ENCODE peak calls at places on chromosomes 2 and 18, in six cellular contexts. Z is aorta, T is tibial artery, O is SJCRH30, H is prostate gland, X is heart right ventricle. P is an unnamed sample. For H3K4me1, the result is how much of the 10 kb centered on the place peaks cover.

GRCh38 chr2:41965173-41965875 is 82.5 kb upstream of the PKDCC start:
- DNase-seq in Z (no peak), T (peak), O (no peak), H (no peak), X (no peak), P (no peak)

GRCh38 chr18:3906072-3906471 is 456.1 kb downstream of the TGIF1 start:
- DNase-seq in Z (no peak), T (no peak), O (no peak), H (no peak), X (no peak), P (no peak)

GRCh38 chr2:1081411-1082225 is 131.0 kb downstream of the SNTG2 start:
- DNase-seq in Z (no peak), T (peak), O (no peak), H (peak), X (peak), P (no peak)

GRCh38 chr18:55763298-55763697 is 175.3 kb upstream of the TCF4 start:
- DNase-seq in Z (no peak), T (no peak), O (peak), H (no peak), X (no peak), P (no peak)

GRCh38 chr18:68431111-68431921 is 283.6 kb downstream of the TMX3 start:
- DNase-seq in Z (no peak), T (no peak), O (peak), H (no peak), X (no peak), P (no peak)

GRCh38 chr2:118123561-118124232 is 35.4 kb downstream of the INSIG2 start:
- DNase-seq in Z (peak), T (peak), O (no peak), H (no peak), X (no peak), P (no peak)

GRCh38 chr18:21745234-21745633 is 4.6 kb downstream of the MIB1 start:
- DNase-seq in Z (no peak), T (no peak), O (no peak), H (no peak), X (no peak), P (no peak)

GRCh38 chr2:100207411-100207885 is 65.1 kb upstream of the AFF3 start:
- DNase-seq in Z (no peak), T (no peak), O (no peak), H (no peak), X (no peak), P (no peak)

GRCh38 chr2:221135699-221136098 is 436.4 kb downstream of the EPHA4 start:
- DNase-seq in Z (no peak), T (no peak), O (no peak), H (no peak), X (no peak), P (no peak)

GRCh38 chr2:55371387-55371786 is 48.3 kb downstream of the CCDC88A start:
- DNase-seq in Z (no peak), T (no peak), O (no peak), H (no peak), X (no peak), P (no peak)

GRCh38 chr2:230891509-230891908 is 26.8 kb downstream of the ITM2C start:
- DNase-seq in Z (peak), T (no peak), O (no peak), H (no peak), X (no peak), P (no peak)

GRCh38 chr18:5376994-5377393 is 81.5 kb upstream of the ZBTB14 start:
- DNase-seq in Z (no peak), T (no peak), O (no peak), H (no peak), X (no peak), P (no peak)

GRCh38 chr2:173355132-173355865 is 627 bp downstream of the CDCA7 start:
- DNase-seq in Z (peak), T (no peak), O (peak), H (peak), X (peak), P (no peak)

GRCh38 chr2:73282924-73283544 is 1.2 kb downstream of the FBXO41 start:
- DNase-seq in Z (no peak), T (no peak), O (no peak), H (no peak), X (no peak), P (no peak)

GRCh38 chr18:75003089-75003488 is 205.8 kb downstream of the PTGR3 start:
- DNase-seq in Z (no peak), T (no peak), O (no peak), H (no peak), X (no peak), P (no peak)

GRCh38 chr18:73531601-73532000 is 616.0 kb downstream of the FBXO15 start:
- DNase-seq in Z (no peak), T (no peak), O (no peak), H (no peak), X (no peak), P (no peak)

GRCh38 chr18:31983020-31983419 is 35.6 kb upstream of the RNF125 start:
- DNase-seq in Z (no peak), T (peak), O (no peak), H (no peak), X (no peak), P (no peak)

GRCh38 chr2:111982822-111983221 is 72.2 kb upstream of the TMEM87B start:
- DNase-seq in Z (no peak), T (no peak), O (no peak), H (no peak), X (no peak), P (no peak)

GRCh38 chr18:31942301-31942998 is 478 bp downstream of the TRAPPC8 start:
- DNase-seq in Z (peak), T (peak), O (peak), H (peak), X (peak), P (peak)

GRCh38 chr2:99488999-99489757 is 639 bp downstream of the REV1 start:
- DNase-seq in Z (peak), T (peak), O (peak), H (peak), X (peak), P (peak)

GRCh38 chr2:173571021-173571821 is 216.5 kb downstream of the CDCA7 start:
- DNase-seq in Z (no peak), T (no peak), O (peak), H (peak), X (no peak), P (no peak)

GRCh38 chr2:187158452-187158851 is 289.6 kb downstream of the CALCRL start:
- DNase-seq in Z (no peak), T (no peak), O (no peak), H (no peak), X (no peak), P (no peak)

GRCh38 chr2:156031121-156031520 is 301.4 kb downstream of the NR4A2 start:
- DNase-seq in Z (no peak), T (no peak), O (no peak), H (no peak), X (no peak), P (no peak)

DNA sequence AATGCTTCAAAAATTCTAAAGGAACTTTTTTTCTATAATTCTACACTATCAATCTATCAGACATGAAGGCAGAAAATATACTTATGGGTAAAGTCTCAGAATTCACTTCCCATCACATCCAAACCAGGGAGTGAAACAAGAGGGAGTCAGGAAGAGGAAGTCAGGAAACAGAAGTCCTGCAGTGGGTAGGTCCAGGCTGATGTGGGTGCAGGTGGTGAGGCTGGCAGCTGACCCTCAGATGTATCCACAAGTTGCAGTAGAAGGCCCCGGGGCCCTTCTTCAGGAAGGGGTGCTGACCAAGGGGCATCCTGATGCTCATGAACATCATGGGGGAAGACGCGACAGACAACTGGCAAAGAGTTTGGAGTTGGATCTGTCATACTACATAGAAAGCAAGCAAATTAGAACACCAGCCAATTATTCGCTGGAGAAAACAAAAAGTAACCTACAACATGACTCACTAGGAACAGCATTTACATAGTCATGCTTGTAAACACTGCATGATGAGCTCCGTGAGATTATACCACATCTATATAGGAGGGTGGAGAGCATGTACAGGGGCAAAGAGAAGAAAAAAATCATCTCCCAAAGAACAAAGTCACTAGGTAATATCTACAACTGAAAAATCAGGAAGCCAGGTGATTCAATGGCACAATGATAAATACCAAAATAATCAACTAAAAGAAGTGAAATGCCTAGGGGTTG is 4.2 kb downstream of the UXS1 start:
- DNase-seq in Z (no peak), T (no peak), O (no peak), H (no peak), X (no peak), P (no peak)
- H3K27ac ChIP-seq in Z (no peak), T (no peak), O (no peak), H (no peak), X (no peak), P (no peak)

GRCh38 chr2:197425550-197425949 is 9.3 kb downstream of the SF3B1 start:
- DNase-seq in Z (no peak), T (no peak), O (no peak), H (no peak), X (no peak), P (no peak)

GRCh38 chr2:197427204-197427603 is 7.6 kb downstream of the SF3B1 start:
- DNase-seq in Z (no peak), T (no peak), O (no peak), H (no peak), X (no peak), P (no peak)

GRCh38 chr2:197426723-197427122 is 8.1 kb downstream of the SF3B1 start:
- DNase-seq in Z (no peak), T (no peak), O (no peak), H (no peak), X (no peak), P (no peak)

GRCh38 chr2:197427986-197428385 is 6.8 kb downstream of the SF3B1 start:
- DNase-seq in Z (no peak), T (no peak), O (no peak), H (no peak), X (no peak), P (no peak)

GRCh38 chr2:197423307-197423706 is 11.5 kb downstream of the SF3B1 start:
- DNase-seq in Z (no peak), T (no peak), O (no peak), H (no peak), X (no peak), P (no peak)
- H3K4me1 ChIP-seq in Z (under half), T (under half), O (under half), H (under half), X (under half), P (under half)

DNA sequence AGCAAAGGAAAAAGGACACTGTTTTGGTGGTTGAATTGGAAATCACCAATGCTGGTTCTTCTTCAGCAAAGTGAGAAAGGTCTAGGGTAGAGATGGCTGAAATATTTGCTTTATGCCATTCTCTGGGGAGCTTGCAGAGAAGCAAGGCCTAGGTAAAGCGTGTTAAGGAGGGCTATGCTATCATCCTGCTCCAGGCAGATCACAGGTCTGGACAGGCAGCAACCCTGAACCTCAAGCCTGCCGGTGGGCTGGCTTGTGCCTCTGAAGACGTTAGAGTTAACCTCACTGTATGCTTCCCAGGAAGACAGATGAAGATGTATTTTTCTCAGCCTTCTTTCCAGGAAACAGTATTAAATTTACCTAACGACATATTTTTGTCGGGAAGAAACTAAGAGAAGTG is 138.5 kb upstream of the LYPD6 start:
- DNase-seq in Z (no peak), T (no peak), O (no peak), H (no peak), X (no peak), P (no peak)
- H3K27ac ChIP-seq in Z (no peak), T (no peak), O (no peak), H (no peak), X (no peak), P (no peak)

GRCh38 chr2:181106789-181107418 is 126.5 kb downstream of the UBE2E3 start:
- DNase-seq in Z (no peak), T (no peak), O (no peak), H (no peak), X (no peak), P (no peak)

GRCh38 chr2:181105562-181105961 is 125.2 kb downstream of the UBE2E3 start:
- DNase-seq in Z (no peak), T (no peak), O (no peak), H (no peak), X (no peak), P (no peak)

GRCh38 chr2:181104512-181105121 is 124.2 kb downstream of the UBE2E3 start:
- DNase-seq in Z (no peak), T (no peak), O (peak), H (peak), X (no peak), P (no peak)

GRCh38 chr2:181103659-181104058 is 123.3 kb downstream of the UBE2E3 start:
- DNase-seq in Z (no peak), T (no peak), O (no peak), H (no peak), X (no peak), P (no peak)

DNA sequence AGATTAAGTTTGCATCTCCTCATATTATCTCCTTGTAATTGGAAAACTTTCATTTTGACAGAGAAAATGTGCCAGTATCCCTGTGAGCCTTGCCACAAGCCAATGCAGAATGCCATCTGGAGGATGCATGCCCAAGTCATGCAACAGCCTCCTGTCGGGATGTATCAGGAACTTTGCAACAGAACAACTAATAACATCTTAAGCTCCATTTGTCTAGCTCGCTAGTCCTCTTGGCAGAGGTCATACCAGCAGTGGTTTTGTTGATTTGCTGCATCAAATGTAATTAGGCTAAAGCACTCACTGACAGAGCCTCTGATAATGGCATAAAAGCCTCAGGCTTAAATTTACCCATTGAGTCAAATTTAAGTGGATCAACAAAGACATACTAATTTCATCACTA is 125.8 kb downstream of the UBE2E3 start:
- DNase-seq in Z (no peak), T (no peak), O (no peak), H (no peak), X (no peak), P (no peak)
- H3K4me1 ChIP-seq in Z (under half), T (under half), O (under half), H (under half), X (under half), P (under half)

DNA sequence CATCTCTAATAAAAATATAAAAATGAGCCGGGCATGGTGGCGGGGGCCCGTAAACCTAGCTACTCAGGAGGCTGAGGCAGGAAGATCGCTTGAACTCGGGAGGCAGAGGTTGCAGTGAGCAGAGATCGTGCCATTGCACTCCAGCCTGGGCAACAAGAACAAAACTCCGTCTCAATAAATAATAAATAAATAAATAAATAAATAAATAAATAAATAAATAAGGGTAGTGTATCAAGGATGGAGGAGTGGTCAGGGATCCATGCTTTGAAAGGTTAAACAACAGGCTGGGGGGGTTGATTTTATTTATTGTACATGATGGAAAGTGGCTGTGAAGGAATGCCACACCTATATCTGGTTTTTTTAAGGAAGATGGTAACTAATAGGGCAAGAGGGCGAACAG is 63.2 kb downstream of the AP1S3 start:
- DNase-seq in Z (no peak), T (no peak), O (no peak), H (no peak), X (no peak), P (no peak)
- H3K27ac ChIP-seq in Z (no peak), T (no peak), O (no peak), H (no peak), X (no peak), P (no peak)

DNA sequence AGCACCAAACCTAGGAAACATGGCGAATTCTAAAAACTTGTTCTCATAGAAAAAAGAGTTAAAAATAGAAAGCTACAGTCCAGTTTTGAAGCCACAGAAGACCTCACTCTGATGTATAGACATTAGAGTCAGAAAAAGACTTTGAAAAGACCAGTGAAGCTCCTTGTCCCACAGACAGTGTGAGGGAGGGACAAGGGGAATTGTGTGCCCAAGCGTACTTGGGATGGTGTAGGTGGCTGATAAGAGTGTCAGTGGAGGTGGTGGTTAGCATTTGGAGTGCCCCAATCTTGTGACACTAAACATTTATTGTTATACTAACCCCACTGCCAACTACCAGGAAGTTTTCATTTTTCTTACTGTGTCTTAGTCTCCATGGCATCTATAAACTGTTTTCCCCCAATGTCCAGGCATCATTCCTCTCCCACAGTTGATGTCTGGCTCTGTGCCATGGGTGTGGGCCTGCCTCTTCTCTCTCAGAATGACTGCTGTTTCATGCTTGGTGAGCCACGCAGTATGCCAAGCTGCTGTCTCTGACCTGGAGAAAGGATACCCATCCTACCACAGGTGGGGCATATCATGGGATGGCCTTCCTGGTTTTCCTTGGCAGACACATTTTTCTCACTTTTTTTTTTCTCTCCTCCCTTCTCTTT is 161.4 kb downstream of the RPIA start:
- DNase-seq in Z (no peak), T (no peak), O (no peak), H (no peak), X (no peak), P (no peak)
- H3K4me1 ChIP-seq in Z (under half), T (under half), O (under half), H (under half), X (under half), P (under half)

P was measured in sigmoid colon.